ENCODE peak calls at places on chromosome 5, in four cellular contexts. C, H, B and U are unnamed samples.

GRCh38 chr5:64505769-64506566 is at the start of gene RGS7BP:
- DNase-seq in C (peak; percentile 20), H (no peak), B (peak; percentile 52), U (peak; percentile 29)

GRCh38 chr5:10333154-10334006 is 20.1 kb upstream of the MARCHF6 start:
- DNase-seq in C (peak; percentile 54), H (no peak), B (peak; percentile 52), U (peak; percentile 64)

GRCh38 chr5:139486201-139486600 is 3.6 kb upstream of the STING1 start:
- DNase-seq in C (no peak), H (no peak), B (no peak), U (peak; percentile 32)

GRCh38 chr5:28324174-28324573 is 1285.8 kb upstream of the CDH9 start:
- DNase-seq in C (no peak), H (no peak), B (no peak), U (no peak)

GRCh38 chr5:125002727-125003598 is 256.5 kb upstream of the ZNF608 start:
- DNase-seq in C (no peak), H (no peak), B (peak; percentile 21), U (no peak)

GRCh38 chr5:14816374-14816998 is 55.1 kb downstream of the ANKH start:
- DNase-seq in C (no peak), H (no peak), B (peak; percentile 63), U (peak; percentile 21)

GRCh38 chr5:163506726-163507125 is 1.3 kb downstream of the MAT2B start:
- DNase-seq in C (no peak), H (no peak), B (peak; percentile 39), U (no peak)

GRCh38 chr5:71778678-71779276 is 59.7 kb downstream of the CARTPT start:
- DNase-seq in C (no peak), H (no peak), B (peak; percentile 67), U (peak; percentile 25)

GRCh38 chr5:80885698-80886000 is 74.5 kb upstream of the RASGRF2 start:
- DNase-seq in C (no peak), H (no peak), B (no peak), U (no peak)

GRCh38 chr5:68369436-68370125 is 154.0 kb downstream of the PIK3R1 start:
- DNase-seq in C (no peak), H (no peak), B (no peak), U (no peak)

GRCh38 chr5:68367274-68367673 is 151.7 kb downstream of the PIK3R1 start:
- DNase-seq in C (no peak), H (no peak), B (no peak), U (no peak)

GRCh38 chr5:68367717-68368116 is 152.2 kb downstream of the PIK3R1 start:
- DNase-seq in C (no peak), H (no peak), B (no peak), U (no peak)

GRCh38 chr5:68368280-68368679 is 152.7 kb downstream of the PIK3R1 start:
- DNase-seq in C (no peak), H (no peak), B (peak; percentile 3), U (no peak)

GRCh38 chr5:68368686-68369359 is 153.3 kb downstream of the PIK3R1 start:
- DNase-seq in C (no peak), H (no peak), B (peak; percentile 25), U (no peak)
- H3K4me3 ChIP-seq in C (no peak overlapping the region), H (no peak overlapping the region), B (no peak overlapping the region), U (no peak overlapping the region)

GRCh38 chr5:150092159-150092787 is 5.9 kb upstream of the CSF1R start:
- DNase-seq in C (no peak), H (no peak), B (no peak), U (no peak)

GRCh38 chr5:150101019-150101418 is 14.7 kb upstream of the CSF1R start:
- DNase-seq in C (no peak), H (no peak), B (no peak), U (no peak)

GRCh38 chr5:150097152-150097551 is 10.8 kb upstream of the CSF1R start:
- DNase-seq in C (no peak), H (no peak), B (no peak), U (no peak)
- H3K27me3 ChIP-seq in C (peaks cover 2% of the 10 kb centered on the region), H (no peaks in the 10 kb centered on the region), B (peaks cover 24% of the 10 kb centered on the region), U (peaks cover 35% of the 10 kb centered on the region)

GRCh38 chr5:50965621-50966362 is 299.4 kb downstream of the PARP8 start:
- DNase-seq in C (no peak), H (no peak), B (no peak), U (no peak)

GRCh38 chr5:50966986-50967385 is 300.5 kb downstream of the PARP8 start:
- DNase-seq in C (no peak), H (no peak), B (no peak), U (no peak)

GRCh38 chr5:50968296-50969206 is 302.1 kb downstream of the PARP8 start:
- DNase-seq in C (no peak), H (no peak), B (no peak), U (no peak)

GRCh38 chr5:50969207-50970145 is 303.0 kb downstream of the PARP8 start:
- DNase-seq in C (no peak), H (no peak), B (no peak), U (no peak)

DNA sequence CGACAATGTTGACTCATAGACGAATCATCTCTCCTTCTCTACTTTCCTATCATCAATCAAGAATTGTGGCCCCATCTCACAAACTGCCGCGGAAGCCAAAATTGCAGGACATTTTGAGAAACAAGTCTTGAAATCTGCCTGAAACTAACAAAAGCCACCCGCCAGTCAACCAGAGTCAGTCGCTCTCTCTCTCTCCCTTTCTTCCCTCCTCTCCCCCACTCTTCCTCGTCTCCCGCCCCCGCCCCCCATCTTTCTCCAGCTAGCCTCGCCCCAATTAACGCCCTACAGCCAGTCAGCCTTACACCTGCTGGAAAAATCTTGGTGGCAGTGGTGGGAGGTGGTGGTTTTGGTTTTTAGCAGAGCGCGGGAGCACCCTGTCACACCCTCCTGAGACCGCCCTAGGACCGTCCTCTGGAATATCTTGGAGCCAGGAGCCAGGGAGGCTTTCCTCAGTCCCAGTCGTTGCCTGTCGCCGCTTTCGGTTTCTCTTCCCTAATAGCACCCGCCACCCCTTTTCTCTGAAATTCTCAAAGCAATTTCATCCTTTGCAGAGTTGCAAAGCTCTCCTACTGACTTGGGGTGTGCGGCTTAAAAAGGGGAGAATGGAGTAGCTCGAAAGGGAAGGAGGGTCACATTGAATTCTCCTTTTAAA is 301.1 kb downstream of the PARP8 start:
- DNase-seq in C (no peak), H (no peak), B (no peak), U (peak; percentile 24)
- H3K4me3 ChIP-seq in C (peak overlapping the region; percentile 55), H (peak overlapping the region; percentile 40), B (no peak overlapping the region), U (peak overlapping the region; percentile 44)

GRCh38 chr5:173761182-173761521 is 127.0 kb upstream of the CPEB4 start:
- DNase-seq in C (no peak), H (no peak), B (no peak), U (no peak)
- H3K27me3 ChIP-seq in C (no peaks in the 10 kb centered on the region), H (no peaks in the 10 kb centered on the region), B (no peaks in the 10 kb centered on the region), U (no peaks in the 10 kb centered on the region)

GRCh38 chr5:16740046-16740445 is 123.2 kb upstream of the RETREG1 start:
- DNase-seq in C (no peak), H (no peak), B (no peak), U (no peak)
- H3K4me3 ChIP-seq in C (no peak overlapping the region), H (no peak overlapping the region), B (no peak overlapping the region), U (no peak overlapping the region)

DNA sequence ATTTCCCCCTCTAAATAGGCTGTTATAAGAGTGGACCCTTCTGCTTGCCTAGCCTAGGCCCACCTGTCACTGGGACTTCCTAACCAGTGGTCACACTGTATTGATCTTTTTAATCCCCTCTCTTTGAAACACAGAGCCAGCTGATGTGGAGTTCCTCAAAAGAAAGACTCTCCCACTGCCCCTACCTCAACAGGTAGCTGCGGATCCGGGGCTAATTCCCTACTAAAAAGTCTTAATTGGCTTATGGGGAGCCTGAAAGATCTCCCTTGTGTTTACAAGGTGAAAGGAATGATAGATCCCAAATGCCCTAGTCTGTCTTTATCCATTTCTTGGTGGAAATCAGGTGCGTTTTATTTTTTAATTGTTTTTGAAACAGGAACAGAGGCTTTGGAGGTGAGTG is 2.0 kb downstream of the NEUROG1 start:
- DNase-seq in C (no peak), H (no peak), B (no peak), U (no peak)
- H3K27me3 ChIP-seq in C (peaks cover 6% of the 10 kb centered on the region), H (peaks cover 15% of the 10 kb centered on the region), B (peaks cover 30% of the 10 kb centered on the region), U (peaks cover 34% of the 10 kb centered on the region)

DNA sequence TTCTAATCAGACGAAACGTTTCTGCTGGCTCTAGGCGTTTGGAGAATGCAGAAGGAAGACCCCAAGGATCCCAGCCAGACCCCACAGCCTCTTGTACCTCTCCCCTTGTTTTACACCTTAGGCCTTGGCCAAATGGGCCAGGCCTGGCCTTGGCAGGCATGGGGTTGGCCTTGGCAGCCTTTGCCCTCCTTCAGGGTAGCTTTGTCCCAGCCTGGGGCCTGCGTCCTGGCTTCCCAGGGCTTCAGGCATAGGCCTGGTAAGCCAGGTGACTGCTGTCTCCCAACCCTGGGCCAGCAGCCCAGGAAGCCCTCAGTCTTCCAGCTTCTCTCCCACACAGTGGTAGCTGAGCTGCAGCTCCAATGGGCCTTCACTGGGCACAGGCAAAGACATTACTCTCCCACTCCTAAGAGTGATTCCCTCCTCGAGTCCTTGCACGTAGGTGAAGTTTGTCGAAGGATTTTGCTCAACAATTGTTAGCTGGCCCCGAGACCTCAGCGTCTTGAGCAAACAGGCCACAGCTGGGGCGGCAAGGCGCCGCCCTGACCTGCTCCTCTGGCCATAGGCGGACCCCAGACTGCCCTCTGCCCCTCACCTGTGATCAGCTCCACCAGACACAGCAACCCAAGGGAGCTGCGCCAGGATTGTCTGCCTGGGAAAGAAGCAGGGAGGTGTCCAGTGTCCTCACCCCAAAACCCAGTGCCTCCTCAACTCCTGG is 1.1 kb upstream of the PITX1 start:
- DNase-seq in C (no peak), H (no peak), B (peak; percentile 9), U (peak; percentile 75)
- H3K4me3 ChIP-seq in C (peak overlapping the region; percentile 85), H (no peak overlapping the region), B (peak overlapping the region; percentile 66), U (peak overlapping the region; percentile 95)

GRCh38 chr5:3594514-3595101 is 1.0 kb upstream of the IRX1 start:
- DNase-seq in C (no peak), H (no peak), B (no peak), U (peak; percentile 63)
- H3K27me3 ChIP-seq in C (peaks cover 7% of the 10 kb centered on the region), H (peaks cover 8% of the 10 kb centered on the region), B (no peaks in the 10 kb centered on the region), U (peaks cover 20% of the 10 kb centered on the region)